ENCODE peak calls at places on chromosomes 5 and 9, in four cellular contexts. H is HepG2, B is K562, W is HCT116. U is an unnamed sample.
A peak's percentile ranks its signal among the peaks of the same experiment; 100 is the strongest.

GRCh38 chr5:81579525-81579924 is 171.4 kb downstream of the SSBP2 start:
- DNase-seq in H (no peak), B (peak; percentile 29), W (no peak), U (no peak)

GRCh38 chr5:57862471-57863282 is 380.1 kb upstream of the ACTBL2 start:
- DNase-seq in H (no peak), B (no peak), W (no peak), U (no peak)

GRCh38 chr9:127222388-127223095 is 42.0 kb upstream of the GARNL3 start:
- DNase-seq in H (no peak), B (no peak), W (no peak), U (no peak)

GRCh38 chr9:117134826-117135411 is 279.9 kb downstream of the ASTN2 start:
- DNase-seq in H (no peak), B (no peak), W (no peak), U (no peak)

GRCh38 chr5:150394912-150395689 is 17.6 kb downstream of the CD74 start:
- DNase-seq in H (no peak), B (no peak), W (no peak), U (no peak)

GRCh38 chr9:35811364-35812024 is 568 bp downstream of the SPAG8 start:
- DNase-seq in H (no peak), B (no peak), W (no peak), U (no peak)

GRCh38 chr5:61044545-61044944 is 99.5 kb downstream of the NDUFAF2 start:
- DNase-seq in H (no peak), B (no peak), W (no peak), U (no peak)

GRCh38 chr5:32887390-32887789 is 176.3 kb downstream of the NPR3 start:
- DNase-seq in H (no peak), B (no peak), W (no peak), U (no peak)

GRCh38 chr9:130345009-130345992 is 79.7 kb downstream of the HMCN2 start:
- DNase-seq in H (no peak), B (no peak), W (no peak), U (no peak)

GRCh38 chr5:151740958-151741373 is 17.5 kb downstream of the ATOX1 start:
- DNase-seq in H (no peak), B (no peak), W (no peak), U (peak; percentile 42)

GRCh38 chr5:74310386-74310785 is 330.1 kb downstream of the ENC1 start:
- DNase-seq in H (no peak), B (no peak), W (no peak), U (no peak)

GRCh38 chr5:57441557-57441956 is 41.1 kb downstream of the ACTBL2 start:
- DNase-seq in H (no peak), B (peak; percentile 77), W (no peak), U (no peak)

GRCh38 chr5:140106805-140107311 is 7.1 kb upstream of the PURA start:
- DNase-seq in H (no peak), B (no peak), W (no peak), U (no peak)

GRCh38 chr9:124780757-124781151 is 3.8 kb downstream of the OLFML2A start:
- DNase-seq in H (no peak), B (no peak), W (no peak), U (no peak)

GRCh38 chr9:127168756-127169506 is 46.5 kb upstream of the ANGPTL2 start:
- DNase-seq in H (no peak), B (peak; percentile 70), W (no peak), U (no peak)

GRCh38 chr9:119827126-119827525 is 457.9 kb upstream of the BRINP1 start:
- DNase-seq in H (no peak), B (no peak), W (no peak), U (no peak)

GRCh38 chr9:126475933-126476555 is 137.7 kb upstream of the LMX1B start:
- DNase-seq in H (no peak), B (no peak), W (no peak), U (no peak)

GRCh38 chr5:42854795-42855194 is 43.1 kb upstream of the SELENOP start:
- DNase-seq in H (peak; percentile 77), B (no peak), W (no peak), U (no peak)

GRCh38 chr5:153516503-153516902 is 26.0 kb downstream of the GRIA1 start:
- DNase-seq in H (no peak), B (no peak), W (no peak), U (no peak)

GRCh38 chr5:176614805-176615478 is 5.0 kb upstream of the GPRIN1 start:
- DNase-seq in H (no peak), B (no peak), W (no peak), U (no peak)

GRCh38 chr5:103151156-103151555 is 31.1 kb downstream of the PPIP5K2 start:
- DNase-seq in H (no peak), B (no peak), W (no peak), U (no peak)

GRCh38 chr5:59565551-59565950 is 328.0 kb downstream of the PDE4D start:
- DNase-seq in H (no peak), B (no peak), W (no peak), U (no peak)

GRCh38 chr5:41196197-41196596 is 17.1 kb downstream of the C6 start:
- DNase-seq in H (no peak), B (no peak), W (no peak), U (no peak)

GRCh38 chr5:43068037-43068436 is 27.9 kb upstream of the ANXA2R start:
- DNase-seq in H (no peak), B (no peak), W (no peak), U (no peak)

GRCh38 chr5:77644443-77645157 is 6.1 kb upstream of the OTP start:
- DNase-seq in H (no peak), B (no peak), W (no peak), U (no peak)

GRCh38 chr9:126551812-126552211 is 61.9 kb upstream of the LMX1B start:
- DNase-seq in H (no peak), B (no peak), W (no peak), U (no peak)

GRCh38 chr5:167552356-167552755 is 739.1 kb upstream of the WWC1 start:
- DNase-seq in H (no peak), B (no peak), W (no peak), U (no peak)

GRCh38 chr9:122036988-122037387 is 56.1 kb downstream of the TTLL11 start:
- DNase-seq in H (no peak), B (no peak), W (no peak), U (no peak)

GRCh38 chr9:109463924-109464625 is 34.0 kb downstream of the PTPN3 start:
- DNase-seq in H (no peak), B (no peak), W (no peak), U (no peak)

GRCh38 chr5:107455111-107455544 is 215.6 kb downstream of the EFNA5 start:
- DNase-seq in H (no peak), B (no peak), W (no peak), U (no peak)

GRCh38 chr9:34253460-34253837 is 74.6 kb downstream of the UBAP1 start:
- DNase-seq in H (no peak), B (no peak), W (no peak), U (no peak)

GRCh38 chr5:36396640-36397039 is 94.9 kb upstream of the RANBP3L start:
- DNase-seq in H (peak; percentile 35), B (no peak), W (no peak), U (no peak)

GRCh38 chr5:141756196-141756595 is 74.2 kb upstream of the ARAP3 start:
- DNase-seq in H (no peak), B (no peak), W (no peak), U (no peak)

GRCh38 chr5:40829748-40830305 is 5.2 kb downstream of the RPL37 start:
- DNase-seq in H (no peak), B (no peak), W (no peak), U (no peak)

GRCh38 chr5:133924221-133924920 is 44.1 kb downstream of the C5orf15 start:
- DNase-seq in H (no peak), B (no peak), W (no peak), U (no peak)

DNA sequence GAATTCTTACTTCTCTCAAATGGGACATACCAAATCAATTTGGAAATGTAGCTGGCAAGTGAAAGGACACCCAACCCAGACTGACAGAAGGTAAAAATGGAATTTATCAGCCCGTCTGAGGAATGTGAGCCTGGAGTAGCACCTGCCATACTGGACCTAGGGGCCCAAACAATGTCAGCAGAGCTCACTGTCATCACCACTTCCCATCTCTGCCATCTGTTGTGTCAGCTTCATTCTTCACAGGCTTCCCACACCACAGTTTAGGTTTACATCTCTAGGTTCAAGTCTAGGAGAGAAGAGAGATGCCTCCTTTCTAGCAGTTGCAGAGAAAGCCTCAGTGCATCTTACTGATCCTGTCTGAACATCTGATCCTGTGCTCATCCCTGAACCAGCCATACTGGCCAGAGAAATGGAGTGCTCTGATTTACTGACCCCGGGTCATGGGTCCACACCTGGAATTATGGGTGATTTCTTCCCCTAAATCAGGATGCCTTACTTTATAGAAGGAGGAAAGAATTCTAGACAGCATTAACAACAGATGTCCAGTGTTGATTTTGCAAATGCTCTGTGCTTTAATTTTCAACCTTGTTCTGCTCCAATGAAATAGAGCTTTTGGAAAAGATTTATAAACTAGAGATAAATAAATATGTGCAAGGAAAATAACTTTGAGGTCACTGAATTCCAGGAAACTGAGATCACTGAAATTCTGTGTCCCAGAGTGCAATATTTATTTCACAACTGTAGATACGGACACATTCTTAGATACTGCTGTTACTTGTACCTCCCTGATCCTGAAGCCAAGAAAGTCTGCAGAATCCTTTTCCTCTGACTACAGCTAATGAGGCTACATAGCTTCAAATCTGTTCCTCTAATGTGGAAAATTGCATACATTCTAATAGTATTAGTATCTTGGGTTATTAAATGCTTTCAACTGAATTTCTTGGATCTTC is 222.7 kb downstream of the DOCK8 start:
- DNase-seq in H (no peak), B (no peak), W (no peak), U (no peak)
- TF ChIP-seq TCF7L2 in H (no peak), B (no peak), W (no peak), U (no peak)

GRCh38 chr9:14326264-14326826 is 12.4 kb upstream of the NFIB start:
- DNase-seq in H (no peak), B (no peak), W (no peak), U (no peak)
- TF ChIP-seq TCF7L2 in H (no peak), B (no peak), W (no peak), U (no peak)

DNA sequence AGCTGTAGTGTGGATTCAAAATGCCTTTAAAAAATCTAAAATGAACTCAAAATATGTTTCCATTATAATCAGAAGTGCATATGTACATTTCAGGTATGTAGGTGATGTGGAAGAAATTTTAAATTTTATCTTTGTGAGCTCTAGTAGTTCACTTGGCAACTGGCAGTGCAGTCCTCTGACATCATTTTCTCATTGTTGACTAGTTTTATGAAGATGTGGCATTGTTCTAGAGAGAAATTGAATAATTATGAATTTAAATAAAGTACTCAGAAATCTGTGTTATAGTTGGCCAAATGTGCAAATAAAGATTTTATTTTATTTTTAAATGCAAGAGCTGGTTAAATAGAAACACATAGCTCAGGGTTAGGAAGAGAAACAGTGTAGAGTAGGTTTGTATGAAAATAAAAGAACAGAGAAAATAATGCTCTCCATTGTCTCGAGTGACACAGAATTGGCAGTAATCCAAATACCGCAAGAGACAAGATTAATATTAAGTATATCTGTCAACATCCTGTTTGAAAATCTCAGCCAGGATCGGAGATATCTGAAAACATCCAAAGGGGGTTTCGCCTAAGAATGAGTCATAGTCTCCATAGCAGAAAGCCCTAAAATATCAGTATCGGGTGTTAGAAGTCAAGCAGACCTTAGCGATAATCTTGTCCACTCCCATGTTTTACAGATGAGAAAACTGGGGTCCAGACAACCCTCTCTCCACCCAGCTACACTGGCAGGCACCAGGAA is 189.4 kb downstream of the CCDC192 start:
- DNase-seq in H (peak; percentile 29), B (no peak), W (peak; percentile 59), U (no peak)
- TF ChIP-seq TCF7L2 in H (no peak), B (no peak), W (peak; percentile 54), U (no peak)

DNA sequence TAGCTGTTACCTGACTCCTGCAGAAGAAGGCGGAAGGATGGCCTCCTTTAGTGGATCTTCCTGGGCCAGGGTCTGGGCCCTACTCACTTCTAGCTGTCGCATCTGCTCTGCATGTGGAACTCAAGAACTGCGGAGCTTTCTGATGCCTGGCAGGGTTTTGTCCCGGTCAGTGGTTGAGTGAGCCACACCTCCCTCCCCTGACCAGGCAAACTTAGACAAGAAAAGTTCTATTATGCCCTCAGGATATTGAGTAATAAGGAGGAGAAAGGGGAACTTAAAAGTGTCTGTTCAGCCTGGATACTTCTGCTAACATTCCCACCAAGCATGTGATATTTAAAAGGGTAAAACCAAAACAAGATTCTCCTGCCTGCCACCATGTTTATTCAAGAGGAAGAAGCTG is at the start of gene FYB1:
- DNase-seq in H (no peak), B (no peak), W (no peak), U (no peak)
- TF ChIP-seq TCF7L2 in H (no peak), B (no peak), W (no peak), U (no peak)

U was measured in Panc1.